ENCODE peak calls at places on chromosomes 2 and 18, in ten cellular contexts. F is lower lobe of right lung, U is transverse colon, A is A549, W is heart left ventricle, N is left lung, R is gastrocnemius medialis, Q is cardiac muscle cell, Y is esophagus squamous epithelium, H is body of pancreas. M is an unnamed sample.
A peak's percentile ranks its signal among the peaks of the same experiment; 100 is the strongest.

GRCh38 chr18:64175432-64175831 is 26.5 kb upstream of the LINC00305 start:
- DNase-seq in Y (no peak), U (no peak), N (no peak), R (no peak), Q (no peak), F (no peak), A (no peak), W (no peak), H (no peak), M (no peak)

GRCh38 chr2:233387667-233388528 is 33.6 kb downstream of the DGKD start:
- DNase-seq in N (peak; percentile 88), Q (peak; percentile 98), Y (no peak), U (peak; percentile 75), H (peak; percentile 89), A (peak; percentile 66), R (peak; percentile 66), F (peak; percentile 84), W (peak; percentile 95), M (peak; percentile 85)

GRCh38 chr18:63591725-63592124 is 4.6 kb downstream of the SERPINB13 start:
- DNase-seq in R (no peak), N (no peak), A (no peak), Y (no peak), H (no peak), U (no peak), Q (no peak), W (no peak), F (no peak), M (no peak)

GRCh38 chr2:150013011-150013410 is 425.4 kb upstream of the MMADHC start:
- DNase-seq in F (no peak), R (peak; percentile 2), U (no peak), H (no peak), N (no peak), Q (peak; percentile 57), W (peak; percentile 22), A (no peak), Y (no peak), M (no peak)

GRCh38 chr18:61803393-61803792 is 89.4 kb downstream of the RNF152 start:
- DNase-seq in Y (no peak), R (no peak), N (no peak), W (no peak), F (no peak), Q (no peak), U (no peak), A (no peak), H (no peak), M (no peak)

GRCh38 chr2:149741646-149742045 is 154.1 kb upstream of the MMADHC start:
- DNase-seq in N (no peak), F (no peak), Q (peak; percentile 89), Y (no peak), R (no peak), W (no peak), U (no peak), H (no peak), A (no peak), M (no peak)

GRCh38 chr2:184685999-184686841 is 87.9 kb downstream of the ZNF804A start:
- DNase-seq in R (no peak), F (no peak), N (no peak), W (no peak), A (no peak), Q (peak; percentile 15), Y (no peak), U (no peak), H (no peak), M (no peak)

GRCh38 chr2:207408086-207408794 is 121.5 kb upstream of the CREB1 start:
- DNase-seq in H (peak; percentile 57), Y (no peak), R (no peak), Q (peak; percentile 43), F (no peak), U (peak; percentile 9), N (no peak), W (no peak), A (peak; percentile 2), M (no peak)

GRCh38 chr2:180761224-180761623 is 219.2 kb upstream of the UBE2E3 start:
- DNase-seq in A (no peak), W (no peak), Q (peak; percentile 81), N (no peak), Y (no peak), R (peak; percentile 18), H (no peak), F (no peak), U (no peak), M (no peak)

GRCh38 chr2:234454433-234454832 is 42.4 kb downstream of the ARL4C start:
- DNase-seq in N (no peak), H (no peak), U (no peak), W (no peak), Y (no peak), F (no peak), R (no peak), Q (no peak), A (no peak), M (no peak)
- H3K27ac ChIP-seq in N (no peak overlapping the region), H (no peak overlapping the region), U (no peak overlapping the region), W (no peak overlapping the region), Y (no peak overlapping the region), F (no peak overlapping the region), R (no peak overlapping the region), Q (no peak overlapping the region), A (no peak overlapping the region), M (no peak overlapping the region)

GRCh38 chr2:218983971-218984238 is 1.1 kb downstream of the FEV start:
- DNase-seq in A (no peak), Y (no peak), W (no peak), U (no peak), Q (no peak), R (no peak), N (no peak), H (no peak), F (no peak), M (no peak)

GRCh38 chr2:218984239-218985020 is 554 bp downstream of the FEV start:
- DNase-seq in W (no peak), U (no peak), R (no peak), Y (no peak), H (peak; percentile 37), Q (peak; percentile 66), F (no peak), N (no peak), A (no peak), M (no peak)

GRCh38 chr2:218986148-218986761 is 1.3 kb upstream of the FEV start:
- DNase-seq in F (no peak), N (no peak), Y (no peak), U (no peak), A (no peak), R (no peak), Q (no peak), H (no peak), W (no peak), M (no peak)

GRCh38 chr2:218985325-218986091 is 524 bp upstream of the FEV start:
- DNase-seq in W (no peak), N (no peak), U (no peak), R (no peak), A (no peak), Q (no peak), Y (no peak), H (no peak), F (no peak), M (no peak)

GRCh38 chr2:218985021-218985324 is at the start of gene FEV:
- DNase-seq in H (no peak), Q (no peak), Y (no peak), F (no peak), W (no peak), U (no peak), A (no peak), N (no peak), R (no peak), M (no peak)
- H3K4me3 ChIP-seq in H (no peak within 1 kb of the TSS), Q (peak within 1 kb of the TSS; percentile 6), Y (no peak within 1 kb of the TSS), F (peak within 1 kb of the TSS; percentile 25), W (peak within 1 kb of the TSS; percentile 23), U (no peak within 1 kb of the TSS), A (peak within 1 kb of the TSS; percentile 24), N (no peak within 1 kb of the TSS), R (peak within 1 kb of the TSS; percentile 40), M (peak within 1 kb of the TSS; percentile 46)

DNA sequence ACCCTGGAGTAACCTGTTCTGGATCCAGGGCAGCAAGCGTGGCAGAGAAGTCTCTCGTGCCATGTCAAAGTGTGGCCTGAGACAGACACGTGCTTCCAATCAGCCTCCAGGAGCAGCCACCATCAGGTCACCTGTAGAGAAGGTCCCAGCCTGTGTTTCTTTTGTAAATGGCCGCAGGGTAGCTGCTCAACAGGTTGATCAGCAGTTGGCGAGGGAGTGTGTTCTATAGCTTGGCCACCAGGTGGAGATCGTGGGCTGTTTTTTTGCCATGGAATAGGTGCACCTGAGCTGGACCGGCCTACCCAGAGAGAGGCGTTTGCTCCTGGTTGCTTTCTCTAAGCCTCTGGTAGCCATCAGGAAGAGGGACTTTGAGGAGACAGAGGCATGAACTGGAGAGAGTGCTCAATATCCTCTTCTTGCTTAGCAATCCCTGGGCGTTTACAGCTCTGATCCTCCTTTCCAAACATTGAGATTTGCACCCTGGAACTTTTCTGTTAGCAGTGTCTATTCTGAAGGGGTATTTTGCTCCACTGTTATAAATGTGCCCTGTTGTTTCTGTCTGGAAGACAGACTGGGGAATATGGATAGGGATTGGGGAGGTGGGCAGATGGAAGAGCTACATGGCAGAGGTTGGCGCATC is 34.2 kb upstream of the EN1 start:
- DNase-seq in F (no peak), R (peak; percentile 16), H (peak; percentile 74), Q (peak; percentile 48), W (no peak), U (peak; percentile 65), A (peak; percentile 47), Y (no peak), N (peak; percentile 54), M (no peak)
- TF ChIP-seq CTCF in F (peak; percentile 79), R (peak; percentile 61), H (peak; percentile 84), Q (peak; percentile 86), W (peak; percentile 55), U (peak; percentile 88), A (peak; percentile 72), Y (peak; percentile 50), N (peak; percentile 73), M (peak; percentile 74)

GRCh38 chr2:12424219-12424618 is 292.5 kb upstream of the TRIB2 start:
- DNase-seq in H (no peak), R (no peak), Q (peak; percentile 28), A (no peak), F (no peak), N (no peak), Y (no peak), W (no peak), U (no peak), M (no peak)

GRCh38 chr2:12428786-12429185 is 287.9 kb upstream of the TRIB2 start:
- DNase-seq in A (no peak), Y (no peak), N (no peak), Q (no peak), F (no peak), U (no peak), H (no peak), R (no peak), W (no peak), M (no peak)

GRCh38 chr2:12424820-12425219 is 291.9 kb upstream of the TRIB2 start:
- DNase-seq in Y (no peak), W (peak; percentile 43), A (no peak), N (no peak), U (peak; percentile 16), H (peak; percentile 70), Q (peak; percentile 84), R (no peak), F (no peak), M (no peak)

GRCh38 chr2:12430036-12430795 is 286.5 kb upstream of the TRIB2 start:
- DNase-seq in H (no peak), A (no peak), W (no peak), F (no peak), Y (no peak), N (no peak), U (no peak), R (no peak), Q (peak; percentile 28), M (no peak)

DNA sequence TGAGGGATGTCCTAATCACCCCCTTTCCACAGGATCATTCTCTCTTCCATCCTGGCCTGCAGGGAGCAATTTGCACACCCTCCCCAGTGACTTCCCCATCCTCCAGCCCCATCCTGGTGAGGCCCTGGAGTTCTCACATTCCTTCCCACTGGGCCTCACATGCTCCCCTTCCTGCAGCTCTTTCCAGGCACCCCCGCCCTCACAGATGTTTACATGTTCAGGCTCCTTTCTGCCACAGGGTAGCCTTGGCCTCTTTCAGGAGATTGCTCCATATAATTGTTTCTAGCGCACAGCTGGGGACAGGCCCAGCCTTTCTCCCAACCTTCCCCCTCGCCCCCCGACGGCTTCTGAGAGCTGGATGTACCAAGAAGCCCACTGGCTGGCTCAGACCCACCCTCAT is 288.4 kb upstream of the TRIB2 start:
- DNase-seq in Q (no peak), R (no peak), N (no peak), U (no peak), W (no peak), Y (no peak), A (no peak), H (no peak), F (no peak), M (no peak)
- H3K27ac ChIP-seq in Q (no peak overlapping the region), R (no peak overlapping the region), N (no peak overlapping the region), U (peak overlapping the region; percentile 51), W (no peak overlapping the region), Y (no peak overlapping the region), A (no peak overlapping the region), H (no peak overlapping the region), F (no peak overlapping the region), M (no peak overlapping the region)